ENCODE peak calls at places on chromosomes 4 and X, in eight cellular contexts. B is SW480; I is EL; K is activated CD4-positive, alpha-beta T cell treated with anti-CD3 and anti-CD28 coated beads, Interleukin-2, amount 10 ng/mL, durations not matched to agents 7 days and 5 days; Q is posterior cingulate gyrus; G is Calu3; H is H7; N is activated CD4-positive, alpha-beta memory T cell treated with anti-CD3 and anti-CD28 coated beads for 36 hours. V is an unnamed sample.

GRCh38 chr4:54063224-54063623 is 1.2 kb downstream of the CHIC2 start:
- DNase-seq in B (no peak), I (peak), K (no peak), Q (no peak), G (no peak), H (no peak), N (peak), V (peak)

GRCh38 chr4:76736434-76736833 is 161.5 kb downstream of the SOWAHB start:
- DNase-seq in B (no peak), I (no peak), K (no peak), Q (no peak), G (no peak), H (no peak), N (no peak), V (no peak)

GRCh38 chr4:158209825-158210807 is at the start of gene TMEM144:
- DNase-seq in B (peak), I (peak), K (peak), Q (peak), G (peak), H (peak), N (peak), V (peak)

GRCh38 chr4:175536852-175537453 is 275.1 kb downstream of the GPM6A start:
- DNase-seq in B (peak), I (peak), K (no peak), Q (no peak), G (peak), H (peak), N (no peak), V (peak)

GRCh38 chrX:11908371-11908770 is 150.3 kb downstream of the MSL3 start:
- DNase-seq in B (peak), I (peak), K (peak), Q (no peak), G (peak), H (peak), N (peak), V (peak)

GRCh38 chrX:39927380-39927779 is 170.4 kb downstream of the BCOR start:
- DNase-seq in B (no peak), I (no peak), K (no peak), Q (no peak), G (no peak), H (no peak), N (no peak), V (no peak)

GRCh38 chr4:128757712-128758111 is 51.8 kb upstream of the JADE1 start:
- DNase-seq in B (no peak), I (peak), K (no peak), Q (no peak), G (peak), H (no peak), N (no peak), V (no peak)

GRCh38 chrX:146934256-146934655 is 119.7 kb upstream of the CXorf51A start:
- DNase-seq in B (no peak), I (no peak), K (no peak), Q (no peak), G (no peak), H (no peak), N (no peak), V (no peak)

GRCh38 chr4:105146286-105147219 is at the start of gene TET2:
- DNase-seq in B (peak), I (peak), K (peak), Q (peak), G (peak), H (peak), N (peak), V (peak)

GRCh38 chr4:111326450-111326849 is 703.6 kb upstream of the PITX2 start:
- DNase-seq in B (no peak), I (no peak), K (no peak), Q (no peak), G (no peak), H (no peak), N (no peak), V (no peak)

GRCh38 chrX:150036181-150036580 is 97.9 kb upstream of the EOLA2 start:
- DNase-seq in B (peak), I (peak), K (no peak), Q (no peak), G (peak), H (no peak), N (no peak), V (peak)

GRCh38 chrX:3257471-3257870 is 89.0 kb downstream of the MXRA5 start:
- DNase-seq in B (no peak), I (no peak), K (no peak), Q (no peak), G (no peak), H (no peak), N (no peak), V (no peak)